ENCODE peak calls at places on chromosomes 7 and 10, in six cellular contexts. J is activated naive CD8-positive, alpha-beta T cell treated with anti-CD3 and anti-CD28 coated beads, Interleukin-2, amount 50 U/mL, for 24 hours; I is ascending aorta; Z is H9; N is coronary artery; K is Calu3. E is an unnamed sample.

GRCh38 chr7:25839084-25839769 is 312.8 kb upstream of the NFE2L3 start:
- DNase-seq in J (no peak), I (no peak), Z (no peak), N (no peak), K (no peak), E (no peak)

GRCh38 chr10:105148921-105149320 is 507.8 kb downstream of the SORCS3 start:
- DNase-seq in J (no peak), I (no peak), Z (no peak), N (no peak), K (no peak), E (no peak)

GRCh38 chr10:24444337-24444736 is 235.4 kb downstream of the KIAA1217 start:
- DNase-seq in J (no peak), I (no peak), Z (no peak), N (no peak), K (no peak), E (no peak)

GRCh38 chr10:122422266-122422980 is 32.0 kb upstream of the ARMS2 start:
- DNase-seq in J (no peak), I (no peak), Z (no peak), N (no peak), K (no peak), E (no peak)

GRCh38 chr7:11540271-11540761 is 291.7 kb downstream of the THSD7A start:
- DNase-seq in J (no peak), I (no peak), Z (no peak), N (no peak), K (no peak), E (no peak)

GRCh38 chr7:70720191-70720873 is 411.6 kb upstream of the GALNT17 start:
- DNase-seq in J (no peak), I (no peak), Z (no peak), N (no peak), K (no peak), E (no peak)

GRCh38 chr10:94413374-94413773 is 11.0 kb downstream of the TBC1D12 start:
- DNase-seq in J (no peak), I (no peak), Z (no peak), N (no peak), K (no peak), E (no peak)

GRCh38 chr10:69439350-69439739 is 11.9 kb upstream of the TSPAN15 start:
- DNase-seq in J (no peak), I (no peak), Z (no peak), N (no peak), K (peak), E (no peak)

GRCh38 chr10:130339091-130339490 is 202.9 kb downstream of the GLRX3 start:
- DNase-seq in J (no peak), I (no peak), Z (no peak), N (peak), K (no peak), E (no peak)

GRCh38 chr10:101897633-101898032 is 54.0 kb upstream of the KCNIP2 start:
- DNase-seq in J (no peak), I (no peak), Z (no peak), N (no peak), K (no peak), E (no peak)

GRCh38 chr7:1978656-1979590 is 253.8 kb downstream of the MAD1L1 start:
- DNase-seq in J (no peak), I (no peak), Z (no peak), N (no peak), K (no peak), E (no peak)

GRCh38 chr7:84722734-84723133 is 464.1 kb downstream of the SEMA3D start:
- DNase-seq in J (no peak), I (peak), Z (no peak), N (no peak), K (no peak), E (no peak)

GRCh38 chr7:155526225-155526624 is 20.1 kb downstream of the CNPY1 start:
- DNase-seq in J (no peak), I (no peak), Z (no peak), N (peak), K (no peak), E (no peak)

GRCh38 chr10:124536496-124537050 is 75.0 kb downstream of the LHPP start:
- DNase-seq in J (no peak), I (no peak), Z (no peak), N (no peak), K (no peak), E (no peak)

GRCh38 chr10:36248314-36248981 is 606.4 kb upstream of the FZD8 start:
- DNase-seq in J (no peak), I (no peak), Z (no peak), N (no peak), K (no peak), E (no peak)

GRCh38 chr7:29485376-29486190 is 78.1 kb upstream of the PRR15 start:
- DNase-seq in J (no peak), I (no peak), Z (no peak), N (no peak), K (no peak), E (no peak)

GRCh38 chr7:48180981-48181380 is 9.7 kb downstream of the ABCA13 start:
- DNase-seq in J (no peak), I (no peak), Z (no peak), N (no peak), K (no peak), E (no peak)

GRCh38 chr7:159083698-159084068 is 61.0 kb downstream of the VIPR2 start:
- DNase-seq in J (no peak), I (no peak), Z (peak), N (no peak), K (no peak), E (no peak)

GRCh38 chr10:15541376-15541775 is 170.3 kb upstream of the FAM171A1 start:
- DNase-seq in J (no peak), I (no peak), Z (no peak), N (no peak), K (no peak), E (no peak)

GRCh38 chr10:89591796-89592271 is 53.2 kb downstream of the PANK1 start:
- DNase-seq in J (no peak), I (no peak), Z (no peak), N (peak), K (no peak), E (no peak)

GRCh38 chr7:6533893-6534804 is 17.1 kb downstream of the GRID2IP start:
- DNase-seq in J (peak), I (no peak), Z (no peak), N (no peak), K (no peak), E (no peak)

GRCh38 chr7:45573636-45574470 is at the start of gene ADCY1:
- DNase-seq in J (peak), I (peak), Z (no peak), N (peak), K (peak), E (no peak)

GRCh38 chr10:777913-778479 is 88.5 kb upstream of the DIP2C start:
- DNase-seq in J (no peak), I (no peak), Z (no peak), N (no peak), K (no peak), E (no peak)

GRCh38 chr10:5606321-5606720 is 60.1 kb downstream of the ASB13 start:
- DNase-seq in J (no peak), I (no peak), Z (no peak), N (no peak), K (no peak), E (no peak)

GRCh38 chr10:23079700-23080099 is 15.7 kb upstream of the MSRB2 start:
- DNase-seq in J (no peak), I (no peak), Z (no peak), N (no peak), K (no peak), E (no peak)

GRCh38 chr7:31545549-31545948 is 31.7 kb downstream of the ITPRID1 start:
- DNase-seq in J (no peak), I (no peak), Z (no peak), N (no peak), K (no peak), E (no peak)

GRCh38 chr7:16881809-16882208 is at the start of gene AGR3:
- DNase-seq in J (no peak), I (no peak), Z (no peak), N (no peak), K (peak), E (no peak)

GRCh38 chr7:75650062-75650461 is 88.7 kb downstream of the HIP1 start:
- DNase-seq in J (no peak), I (no peak), Z (peak), N (no peak), K (no peak), E (no peak)

GRCh38 chr7:45435846-45436245 is 138.3 kb upstream of the ADCY1 start:
- DNase-seq in J (no peak), I (no peak), Z (no peak), N (no peak), K (peak), E (no peak)

GRCh38 chr10:75395171-75395954 is 6.2 kb downstream of the ZNF503 start:
- DNase-seq in J (peak), I (peak), Z (peak), N (no peak), K (no peak), E (no peak)

GRCh38 chr10:3951993-3952392 is 167.0 kb upstream of the KLF6 start:
- DNase-seq in J (no peak), I (peak), Z (no peak), N (no peak), K (no peak), E (no peak)

GRCh38 chr10:48806282-48806681 is 121.6 kb downstream of the WDFY4 start:
- DNase-seq in J (no peak), I (no peak), Z (no peak), N (no peak), K (no peak), E (no peak)

GRCh38 chr10:101319241-101319915 is 34.6 kb upstream of the BTRC start:
- DNase-seq in J (no peak), I (no peak), Z (peak), N (no peak), K (no peak), E (no peak)

GRCh38 chr10:70053896-70054641 is 1.4 kb downstream of the MACROH2A2 start:
- DNase-seq in J (peak), I (no peak), Z (peak), N (no peak), K (peak), E (no peak)

GRCh38 chr7:122626785-122627184 is 72.1 kb downstream of the RNF133 start:
- DNase-seq in J (no peak), I (no peak), Z (no peak), N (no peak), K (no peak), E (no peak)

GRCh38 chr7:14639329-14639728 is 263.2 kb downstream of the DGKB start:
- DNase-seq in J (no peak), I (no peak), Z (no peak), N (no peak), K (no peak), E (no peak)

GRCh38 chr10:85319150-85319549 is 990.8 kb downstream of the CCSER2 start:
- DNase-seq in J (no peak), I (no peak), Z (no peak), N (no peak), K (no peak), E (no peak)

GRCh38 chr7:117072620-117073118 is 119.4 kb downstream of the ST7 start:
- DNase-seq in J (no peak), I (peak), Z (no peak), N (no peak), K (no peak), E (no peak)

GRCh38 chr10:26790596-26790995 is 70.2 kb downstream of the ABI1 start:
- DNase-seq in J (no peak), I (no peak), Z (no peak), N (no peak), K (no peak), E (no peak)

GRCh38 chr10:76080991-76081390 is 649.6 kb downstream of the LRMDA start:
- DNase-seq in J (no peak), I (no peak), Z (no peak), N (no peak), K (no peak), E (no peak)

E was measured in CMK.